ENCODE peak calls at places on chromosome 14, in four cellular contexts. One of them, this sample, is unnamed.

GRCh38 chr14:100726812-100727564 is at the start of gene DLK1:
- DNase-seq in stomach: no peak
- DNase-seq in neural progenitor cell: peak; percentile 76
- DNase-seq in PC-3: no peak
- DNase-seq in this sample: no peak

GRCh38 chr14:71438684-71439083 is 493.5 kb upstream of the RGS6 start:
- DNase-seq in stomach: no peak
- DNase-seq in neural progenitor cell: no peak
- DNase-seq in PC-3: peak; percentile 9
- DNase-seq in this sample: no peak

GRCh38 chr14:86799244-86799647 is 1193.7 kb downstream of the GALC start:
- DNase-seq in stomach: no peak
- DNase-seq in neural progenitor cell: no peak
- DNase-seq in PC-3: peak; percentile 78
- DNase-seq in this sample: peak; percentile 94

GRCh38 chr14:95531473-95531872 is 3.4 kb upstream of the GLRX5 start:
- DNase-seq in stomach: no peak
- DNase-seq in neural progenitor cell: no peak
- DNase-seq in PC-3: peak; percentile 80
- DNase-seq in this sample: no peak

GRCh38 chr14:29310757-29311156 is 544.2 kb downstream of the FOXG1 start:
- DNase-seq in stomach: no peak
- DNase-seq in neural progenitor cell: no peak
- DNase-seq in PC-3: peak; percentile 83
- DNase-seq in this sample: peak; percentile 56

GRCh38 chr14:71532349-71532748 is 399.9 kb upstream of the RGS6 start:
- DNase-seq in stomach: no peak
- DNase-seq in neural progenitor cell: peak; percentile 23
- DNase-seq in PC-3: no peak
- DNase-seq in this sample: peak; percentile 52

GRCh38 chr14:54259821-54260220 is 137.0 kb upstream of the CDKN3 start:
- DNase-seq in stomach: no peak
- DNase-seq in neural progenitor cell: peak; percentile 24
- DNase-seq in PC-3: no peak
- DNase-seq in this sample: no peak

GRCh38 chr14:21631084-21631483 is 3.7 kb downstream of the OR10G2 start:
- DNase-seq in stomach: no peak
- DNase-seq in neural progenitor cell: no peak
- DNase-seq in PC-3: peak; percentile 83
- DNase-seq in this sample: no peak

GRCh38 chr14:90384543-90384911 is 12.3 kb upstream of the CALM1 start:
- DNase-seq in stomach: no peak
- DNase-seq in neural progenitor cell: no peak
- DNase-seq in PC-3: peak; percentile 59
- DNase-seq in this sample: no peak

GRCh38 chr14:72613196-72613974 is 280.5 kb downstream of the DPF3 start:
- DNase-seq in stomach: peak; percentile 80
- DNase-seq in neural progenitor cell: no peak
- DNase-seq in PC-3: peak; percentile 37
- DNase-seq in this sample: no peak

GRCh38 chr14:105324080-105324778 is 9.7 kb downstream of the PACS2 start:
- DNase-seq in stomach: no peak
- DNase-seq in neural progenitor cell: peak; percentile 55
- DNase-seq in PC-3: no peak
- DNase-seq in this sample: no peak

GRCh38 chr14:88411039-88411438 is 25.6 kb downstream of the SPATA7 start:
- DNase-seq in stomach: no peak
- DNase-seq in neural progenitor cell: no peak
- DNase-seq in PC-3: no peak
- DNase-seq in this sample: no peak

GRCh38 chr14:76810525-76810924 is 2.2 kb downstream of the ANGEL1 start:
- DNase-seq in stomach: no peak
- DNase-seq in neural progenitor cell: no peak
- DNase-seq in PC-3: no peak
- DNase-seq in this sample: no peak

GRCh38 chr14:91996951-91997371 is 42.9 kb downstream of the TRIP11 start:
- DNase-seq in stomach: no peak
- DNase-seq in neural progenitor cell: peak; percentile 62
- DNase-seq in PC-3: peak; percentile 57
- DNase-seq in this sample: peak; percentile 41

GRCh38 chr14:43949410-43949809 is 557.7 kb downstream of the FSCB start:
- DNase-seq in stomach: no peak
- DNase-seq in neural progenitor cell: peak; percentile 30
- DNase-seq in PC-3: no peak
- DNase-seq in this sample: no peak

GRCh38 chr14:64561631-64562030 is 11.9 kb downstream of the PPP1R36 start:
- DNase-seq in stomach: no peak
- DNase-seq in neural progenitor cell: no peak
- DNase-seq in PC-3: no peak
- DNase-seq in this sample: no peak

GRCh38 chr14:59595071-59595470 is 18.5 kb upstream of the CCDC175 start:
- DNase-seq in stomach: no peak
- DNase-seq in neural progenitor cell: no peak
- DNase-seq in PC-3: no peak
- DNase-seq in this sample: no peak

GRCh38 chr14:53900499-53900898 is 56.1 kb downstream of the BMP4 start:
- DNase-seq in stomach: peak; percentile 29
- DNase-seq in neural progenitor cell: no peak
- DNase-seq in PC-3: no peak
- DNase-seq in this sample: peak; percentile 39

GRCh38 chr14:103422981-103423600 is 37.9 kb downstream of the MARK3 start:
- DNase-seq in stomach: no peak
- DNase-seq in neural progenitor cell: no peak
- DNase-seq in PC-3: no peak
- DNase-seq in this sample: peak; percentile 45

GRCh38 chr14:80564051-80564450 is 352.7 kb upstream of the DIO2 start:
- DNase-seq in stomach: no peak
- DNase-seq in neural progenitor cell: no peak
- DNase-seq in PC-3: peak; percentile 56
- DNase-seq in this sample: no peak

GRCh38 chr14:36055052-36055378 is 121.5 kb downstream of the PTCSC3 start:
- DNase-seq in stomach: no peak
- DNase-seq in neural progenitor cell: no peak
- DNase-seq in PC-3: no peak
- DNase-seq in this sample: no peak

GRCh38 chr14:47675489-47676300 is at the start of gene MDGA2:
- DNase-seq in stomach: no peak
- DNase-seq in neural progenitor cell: peak; percentile 85
- DNase-seq in PC-3: no peak
- DNase-seq in this sample: no peak

GRCh38 chr14:34113051-34113511 is 162.2 kb upstream of the EGLN3 start:
- DNase-seq in stomach: no peak
- DNase-seq in neural progenitor cell: no peak
- DNase-seq in PC-3: peak; percentile 91
- DNase-seq in this sample: no peak

GRCh38 chr14:91159906-91160305 is 46.0 kb downstream of the DGLUCY start:
- DNase-seq in stomach: no peak
- DNase-seq in neural progenitor cell: no peak
- DNase-seq in PC-3: no peak
- DNase-seq in this sample: no peak

GRCh38 chr14:72516936-72517408 is 376.9 kb downstream of the DPF3 start:
- DNase-seq in stomach: peak; percentile 64
- DNase-seq in neural progenitor cell: peak; percentile 78
- DNase-seq in PC-3: peak; percentile 95
- DNase-seq in this sample: peak; percentile 70

GRCh38 chr14:63388766-63389431 is 70.2 kb upstream of the GPHB5 start:
- DNase-seq in stomach: peak; percentile 65
- DNase-seq in neural progenitor cell: peak; percentile 61
- DNase-seq in PC-3: peak; percentile 78
- DNase-seq in this sample: peak; percentile 11

DNA sequence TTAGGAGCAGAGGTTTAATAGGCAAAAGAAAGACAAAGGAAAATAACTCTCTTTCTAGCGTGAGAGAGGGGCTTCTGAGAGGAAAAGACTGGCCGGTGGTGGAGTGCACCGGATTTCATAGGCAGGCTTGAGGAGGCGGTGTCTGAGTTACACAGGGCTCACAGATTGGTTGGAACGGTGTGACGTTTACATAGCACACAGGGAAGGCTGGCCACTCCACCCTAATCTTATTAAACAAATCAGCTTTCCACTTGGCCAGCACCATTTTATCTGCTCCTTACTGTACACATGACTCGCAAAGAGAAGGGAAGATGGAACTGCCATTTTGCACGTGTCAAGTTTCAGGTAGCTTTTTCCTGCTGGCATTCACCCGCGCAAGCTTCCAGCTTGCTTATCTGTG is 587.7 kb downstream of the RPL10L start:
- DNase-seq in stomach: no peak
- DNase-seq in neural progenitor cell: peak; percentile 15
- DNase-seq in PC-3: peak; percentile 53
- DNase-seq in this sample: no peak
- H3K4me3 ChIP-seq in stomach: no peak overlapping the region
- H3K4me3 ChIP-seq in neural progenitor cell: no peak overlapping the region
- H3K4me3 ChIP-seq in PC-3: peak overlapping the region; percentile 39
- H3K4me3 ChIP-seq in this sample: no peak overlapping the region

DNA sequence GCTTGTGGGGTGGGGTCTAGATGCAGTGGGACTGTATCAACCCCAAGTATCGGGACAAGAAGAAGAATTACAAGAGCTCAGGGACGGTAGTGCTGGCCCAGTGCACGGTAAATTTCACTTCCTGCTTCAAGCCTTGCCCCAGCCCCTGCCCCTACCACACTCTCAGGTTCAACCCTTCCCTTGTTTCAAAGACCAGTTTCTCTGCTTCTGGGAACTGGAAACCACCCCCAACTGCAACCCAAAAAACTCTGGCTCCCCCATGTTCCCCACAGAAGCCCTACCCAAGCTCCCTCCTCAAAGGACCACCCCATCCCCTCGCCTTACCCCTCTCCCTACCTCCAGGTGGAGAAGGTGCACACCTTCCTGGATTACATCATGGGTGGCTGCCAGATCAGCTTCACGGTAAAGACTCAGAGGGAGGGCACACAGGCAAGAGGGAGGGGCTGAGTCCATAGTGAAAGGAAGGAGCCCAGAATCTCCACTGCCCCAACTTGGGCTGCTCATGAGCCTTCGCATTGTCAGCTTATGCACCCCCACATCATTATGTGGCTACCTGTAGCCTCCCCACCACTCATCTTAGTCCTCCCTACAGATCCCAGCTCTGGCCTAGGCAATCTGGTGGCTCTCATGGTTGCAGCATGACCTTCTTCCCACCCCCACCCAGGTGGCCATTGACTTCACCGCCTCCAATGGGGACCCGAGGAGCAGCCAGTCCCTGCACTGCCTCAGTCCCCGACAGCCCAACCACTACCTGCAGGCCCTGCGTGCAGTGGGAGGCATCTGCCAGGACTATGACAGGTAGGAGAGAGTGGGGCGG is 4.3 kb downstream of the CPNE6 start:
- DNase-seq in stomach: peak; percentile 54
- DNase-seq in neural progenitor cell: no peak
- DNase-seq in PC-3: no peak
- DNase-seq in this sample: no peak
- H3K4me3 ChIP-seq in stomach: no peak overlapping the region
- H3K4me3 ChIP-seq in neural progenitor cell: no peak overlapping the region
- H3K4me3 ChIP-seq in PC-3: no peak overlapping the region
- H3K4me3 ChIP-seq in this sample: no peak overlapping the region

DNA sequence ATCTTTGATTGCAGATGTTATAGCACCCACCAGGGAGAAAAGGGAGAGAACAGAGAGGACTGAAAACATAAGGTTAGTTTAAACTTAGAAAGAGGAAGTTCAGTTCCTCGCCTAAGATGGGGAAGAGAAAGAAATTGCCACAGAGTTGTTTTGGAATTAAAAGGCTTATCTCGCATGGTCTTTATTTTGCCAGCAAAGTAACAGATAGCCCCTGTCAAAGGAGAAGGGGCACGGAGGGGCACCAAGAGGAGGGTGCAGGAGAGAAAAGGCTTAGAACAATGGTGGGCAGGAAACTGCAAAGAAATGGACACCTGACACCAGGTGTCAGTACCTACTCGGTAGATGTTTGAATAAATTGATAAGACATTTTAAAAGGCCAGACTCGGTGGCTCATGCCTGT is 17.8 kb upstream of the OXA1L start:
- DNase-seq in stomach: no peak
- DNase-seq in neural progenitor cell: no peak
- DNase-seq in PC-3: no peak
- DNase-seq in this sample: no peak
- H3K4me3 ChIP-seq in stomach: no peak overlapping the region
- H3K4me3 ChIP-seq in neural progenitor cell: no peak overlapping the region
- H3K4me3 ChIP-seq in PC-3: no peak overlapping the region
- H3K4me3 ChIP-seq in this sample: no peak overlapping the region

DNA sequence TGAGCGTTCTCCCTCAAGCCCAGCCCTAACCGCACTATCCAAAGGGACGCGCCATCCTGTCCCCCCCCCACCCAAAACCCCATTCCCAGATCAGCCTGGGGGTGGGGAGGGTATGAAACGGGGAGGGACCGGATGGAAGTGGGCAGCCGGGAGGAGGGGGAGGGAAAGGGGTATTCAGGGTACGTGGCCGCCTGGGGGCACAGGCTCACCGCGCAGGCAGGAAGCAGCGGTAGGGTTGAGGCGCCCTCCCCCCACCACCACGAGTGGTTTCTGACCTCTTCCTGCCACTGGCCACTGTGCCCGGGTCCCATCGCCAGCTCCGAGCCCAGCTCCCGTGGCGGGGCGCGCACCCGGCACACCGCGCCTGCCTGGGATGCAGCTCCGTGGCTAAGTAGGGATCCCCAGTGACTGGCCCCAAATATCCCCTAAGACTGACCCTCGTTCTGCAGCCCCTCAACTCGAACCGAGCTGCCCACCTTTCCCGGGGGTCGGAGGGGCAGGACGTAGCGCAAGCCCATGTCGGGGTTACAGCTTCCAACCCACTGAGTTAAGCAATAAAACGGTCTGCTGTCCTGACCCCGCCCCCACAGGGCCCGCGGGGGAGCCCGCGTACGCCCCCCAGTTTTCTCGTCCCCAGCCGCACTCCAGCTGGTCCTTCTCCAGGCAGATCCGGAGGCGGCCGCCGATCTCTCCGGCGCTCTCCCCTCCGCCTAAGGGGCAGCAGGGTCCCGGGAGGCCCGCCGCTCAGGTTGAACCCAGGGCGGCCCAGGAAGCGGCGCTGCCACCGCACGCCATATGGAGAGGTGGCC is 1.2 kb downstream of the ACTN1 start:
- DNase-seq in stomach: peak; percentile 44
- DNase-seq in neural progenitor cell: peak; percentile 75
- DNase-seq in PC-3: peak; percentile 95
- DNase-seq in this sample: peak; percentile 84
- H3K4me3 ChIP-seq in stomach: peak overlapping the region; percentile 80
- H3K4me3 ChIP-seq in neural progenitor cell: peak overlapping the region; percentile 99
- H3K4me3 ChIP-seq in PC-3: peak overlapping the region; percentile 98
- H3K4me3 ChIP-seq in this sample: peak overlapping the region; percentile 92

GRCh38 chr14:74326369-74327152 is 21.7 kb upstream of the VRTN start:
- DNase-seq in stomach: no peak
- DNase-seq in neural progenitor cell: peak; percentile 95
- DNase-seq in PC-3: no peak
- DNase-seq in this sample: no peak
- H3K4me3 ChIP-seq in stomach: no peak overlapping the region
- H3K4me3 ChIP-seq in neural progenitor cell: peak overlapping the region; percentile 28
- H3K4me3 ChIP-seq in PC-3: no peak overlapping the region
- H3K4me3 ChIP-seq in this sample: no peak overlapping the region

This sample was measured in skeletal muscle cell.